ENCODE peak calls at places on chromosome 2, in six cellular contexts. Y is stimulated activated CD8-positive, alpha-beta memory T cell treated with anti-CD3 and anti-CD28 coated beads, Interleukin-4, amount 100 ng/mL, for 4 hours; B is stomach; R is non-pigmented ciliary epithelial cell; G is colonic mucosa; K is endothelial cell. H is an unnamed sample.

GRCh38 chr2:128057334-128057733 is 29.5 kb upstream of the SAP130 start:
- DNase-seq in Y (no peak), K (no peak), B (no peak), G (no peak), R (no peak), H (no peak)

GRCh38 chr2:85181844-85182456 is 48.8 kb downstream of the TCF7L1 start:
- DNase-seq in R (no peak), B (no peak), Y (no peak), K (no peak), G (no peak), H (no peak)

GRCh38 chr2:120180066-120180465 is 43.1 kb downstream of the TMEM185B start:
- DNase-seq in Y (no peak), R (no peak), G (no peak), B (no peak), K (no peak), H (peak; percentile 85)

GRCh38 chr2:117409443-117409842 is 405.0 kb upstream of the DDX18 start:
- DNase-seq in B (no peak), K (no peak), G (no peak), R (no peak), Y (no peak), H (no peak)

GRCh38 chr2:95264626-95265025 is 9.6 kb upstream of the PROM2 start:
- DNase-seq in K (no peak), G (no peak), R (no peak), Y (no peak), B (peak; percentile 7), H (peak; percentile 23)

GRCh38 chr2:9778012-9778411 is 65.3 kb upstream of the TAF1B start:
- DNase-seq in K (peak; percentile 46), Y (no peak), R (no peak), G (no peak), B (no peak), H (no peak)

GRCh38 chr2:241734208-241734466 is 293 bp upstream of the D2HGDH start:
- DNase-seq in Y (no peak), B (no peak), R (no peak), G (no peak), K (no peak), H (no peak)

GRCh38 chr2:138061961-138062360 is 97.7 kb downstream of the HNMT start:
- DNase-seq in R (no peak), Y (no peak), G (no peak), K (no peak), B (no peak), H (no peak)

GRCh38 chr2:74110537-74110936 is 37.2 kb downstream of the BOLA3 start:
- DNase-seq in G (no peak), B (no peak), K (no peak), Y (no peak), R (no peak), H (no peak)

GRCh38 chr2:241148239-241148638 is 1.0 kb downstream of the PASK start:
- DNase-seq in K (no peak), R (no peak), B (no peak), G (no peak), Y (no peak), H (no peak)

GRCh38 chr2:101967826-101968498 is 23.8 kb upstream of the IL1R2 start:
- DNase-seq in K (no peak), G (no peak), B (peak; percentile 80), R (no peak), Y (no peak), H (peak; percentile 70)

GRCh38 chr2:45820048-45820447 is 168.6 kb downstream of the PRKCE start:
- DNase-seq in K (no peak), B (no peak), R (no peak), Y (no peak), G (no peak), H (no peak)

GRCh38 chr2:190197143-190197720 is 122.4 kb downstream of the HIBCH start:
- DNase-seq in G (no peak), B (no peak), R (no peak), K (no peak), Y (no peak), H (no peak)

GRCh38 chr2:71637736-71638135 is 184.4 kb downstream of the DYSF start:
- DNase-seq in G (no peak), R (no peak), K (no peak), Y (no peak), B (no peak), H (no peak)

GRCh38 chr2:239954166-239955085 is 70.7 kb downstream of the NDUFA10 start:
- DNase-seq in Y (no peak), R (no peak), K (no peak), B (no peak), G (peak; percentile 36), H (no peak)

GRCh38 chr2:62685986-62686625 is 19.4 kb upstream of the EHBP1 start:
- DNase-seq in G (no peak), K (no peak), Y (no peak), B (no peak), R (no peak), H (no peak)

GRCh38 chr2:50712569-50712968 is 319.4 kb downstream of the NRXN1 start:
- DNase-seq in K (no peak), R (no peak), Y (no peak), G (no peak), B (no peak), H (no peak)

GRCh38 chr2:23009545-23010149 is 375.3 kb upstream of the KLHL29 start:
- DNase-seq in R (no peak), Y (no peak), K (no peak), B (no peak), G (no peak), H (no peak)

H was measured in thyroid gland.